ENCODE peak calls at places on chromosomes 7 and 10, in eight cellular contexts. One of them, this sample, is unnamed.

GRCh38 chr7:157923903-157924630 is 587.3 kb downstream of the DNAJB6 start:
- DNase-seq in HCT116: no peak
- DNase-seq in mesendoderm: no peak
- DNase-seq in colonic mucosa: no peak
- DNase-seq in H1: peak
- DNase-seq in mesenchymal stem cell: no peak
- DNase-seq in GM23248: no peak
- DNase-seq in fibroblast of lung: no peak
- DNase-seq in this sample: no peak

GRCh38 chr10:80407836-80408197 is 534 bp upstream of the PRXL2A start:
- DNase-seq in HCT116: peak
- DNase-seq in mesendoderm: peak
- DNase-seq in colonic mucosa: peak
- DNase-seq in H1: peak
- DNase-seq in mesenchymal stem cell: peak
- DNase-seq in GM23248: peak
- DNase-seq in fibroblast of lung: peak
- DNase-seq in this sample: no peak

GRCh38 chr10:97564776-97565175 is 7.8 kb upstream of the ANKRD2 start:
- DNase-seq in HCT116: no peak
- DNase-seq in mesendoderm: peak
- DNase-seq in colonic mucosa: no peak
- DNase-seq in H1: no peak
- DNase-seq in mesenchymal stem cell: no peak
- DNase-seq in GM23248: no peak
- DNase-seq in fibroblast of lung: peak
- DNase-seq in this sample: peak

GRCh38 chr7:148191391-148192076 is 399.0 kb upstream of the C7orf33 start:
- DNase-seq in HCT116: no peak
- DNase-seq in mesendoderm: no peak
- DNase-seq in colonic mucosa: no peak
- DNase-seq in H1: no peak
- DNase-seq in mesenchymal stem cell: no peak
- DNase-seq in GM23248: no peak
- DNase-seq in fibroblast of lung: no peak
- DNase-seq in this sample: no peak

GRCh38 chr7:949021-949934 is 5.2 kb downstream of the ADAP1 start:
- DNase-seq in HCT116: no peak
- DNase-seq in mesendoderm: no peak
- DNase-seq in colonic mucosa: no peak
- DNase-seq in H1: no peak
- DNase-seq in mesenchymal stem cell: no peak
- DNase-seq in GM23248: no peak
- DNase-seq in fibroblast of lung: no peak
- DNase-seq in this sample: no peak

GRCh38 chr10:13784067-13784466 is 197.3 kb downstream of the PRPF18 start:
- DNase-seq in HCT116: no peak
- DNase-seq in mesendoderm: peak
- DNase-seq in colonic mucosa: no peak
- DNase-seq in H1: no peak
- DNase-seq in mesenchymal stem cell: peak
- DNase-seq in GM23248: peak
- DNase-seq in fibroblast of lung: peak
- DNase-seq in this sample: no peak

GRCh38 chr7:94580601-94581000 is 71.0 kb downstream of the CASD1 start:
- DNase-seq in HCT116: no peak
- DNase-seq in mesendoderm: peak
- DNase-seq in colonic mucosa: no peak
- DNase-seq in H1: no peak
- DNase-seq in mesenchymal stem cell: peak
- DNase-seq in GM23248: peak
- DNase-seq in fibroblast of lung: peak
- DNase-seq in this sample: peak

GRCh38 chr10:52491246-52492000 is 177.3 kb downstream of the DKK1 start:
- DNase-seq in HCT116: no peak
- DNase-seq in mesendoderm: no peak
- DNase-seq in colonic mucosa: no peak
- DNase-seq in H1: no peak
- DNase-seq in mesenchymal stem cell: peak
- DNase-seq in GM23248: peak
- DNase-seq in fibroblast of lung: peak
- DNase-seq in this sample: no peak

GRCh38 chr7:131011976-131012375 is 278.0 kb upstream of the KLF14 start:
- DNase-seq in HCT116: no peak
- DNase-seq in mesendoderm: no peak
- DNase-seq in colonic mucosa: no peak
- DNase-seq in H1: no peak
- DNase-seq in mesenchymal stem cell: peak
- DNase-seq in GM23248: peak
- DNase-seq in fibroblast of lung: peak
- DNase-seq in this sample: no peak

GRCh38 chr10:12412671-12413368 is 63.5 kb downstream of the CAMK1D start:
- DNase-seq in HCT116: no peak
- DNase-seq in mesendoderm: no peak
- DNase-seq in colonic mucosa: no peak
- DNase-seq in H1: no peak
- DNase-seq in mesenchymal stem cell: no peak
- DNase-seq in GM23248: no peak
- DNase-seq in fibroblast of lung: no peak
- DNase-seq in this sample: no peak

GRCh38 chr7:36487756-36488336 is 98.2 kb downstream of the ANLN start:
- DNase-seq in HCT116: peak
- DNase-seq in mesendoderm: peak
- DNase-seq in colonic mucosa: peak
- DNase-seq in H1: no peak
- DNase-seq in mesenchymal stem cell: peak
- DNase-seq in GM23248: peak
- DNase-seq in fibroblast of lung: peak
- DNase-seq in this sample: peak

GRCh38 chr7:50560865-50561351 is 4.3 kb downstream of the DDC start:
- DNase-seq in HCT116: no peak
- DNase-seq in mesendoderm: peak
- DNase-seq in colonic mucosa: no peak
- DNase-seq in H1: no peak
- DNase-seq in mesenchymal stem cell: no peak
- DNase-seq in GM23248: no peak
- DNase-seq in fibroblast of lung: no peak
- DNase-seq in this sample: no peak

GRCh38 chr10:27525819-27526218 is 21.7 kb downstream of the RAB18 start:
- DNase-seq in HCT116: no peak
- DNase-seq in mesendoderm: no peak
- DNase-seq in colonic mucosa: no peak
- DNase-seq in H1: no peak
- DNase-seq in mesenchymal stem cell: peak
- DNase-seq in GM23248: peak
- DNase-seq in fibroblast of lung: peak
- DNase-seq in this sample: peak

GRCh38 chr10:62839595-62839994 is 23.4 kb upstream of the EGR2 start:
- DNase-seq in HCT116: no peak
- DNase-seq in mesendoderm: no peak
- DNase-seq in colonic mucosa: no peak
- DNase-seq in H1: no peak
- DNase-seq in mesenchymal stem cell: no peak
- DNase-seq in GM23248: no peak
- DNase-seq in fibroblast of lung: no peak
- DNase-seq in this sample: no peak

GRCh38 chr7:30162622-30163124 is 27.9 kb downstream of the MTURN start:
- DNase-seq in HCT116: no peak
- DNase-seq in mesendoderm: no peak
- DNase-seq in colonic mucosa: no peak
- DNase-seq in H1: no peak
- DNase-seq in mesenchymal stem cell: no peak
- DNase-seq in GM23248: peak
- DNase-seq in fibroblast of lung: peak
- DNase-seq in this sample: no peak

GRCh38 chr7:30754315-30754877 is 2.5 kb downstream of the INMT start:
- DNase-seq in HCT116: no peak
- DNase-seq in mesendoderm: no peak
- DNase-seq in colonic mucosa: no peak
- DNase-seq in H1: no peak
- DNase-seq in mesenchymal stem cell: no peak
- DNase-seq in GM23248: no peak
- DNase-seq in fibroblast of lung: no peak
- DNase-seq in this sample: no peak

GRCh38 chr7:76316984-76317781 is 14.7 kb downstream of the HSPB1 start:
- DNase-seq in HCT116: no peak
- DNase-seq in mesendoderm: no peak
- DNase-seq in colonic mucosa: no peak
- DNase-seq in H1: no peak
- DNase-seq in mesenchymal stem cell: no peak
- DNase-seq in GM23248: no peak
- DNase-seq in fibroblast of lung: no peak
- DNase-seq in this sample: no peak

GRCh38 chr10:72888151-72888638 is 5.3 kb upstream of the OIT3 start:
- DNase-seq in HCT116: no peak
- DNase-seq in mesendoderm: no peak
- DNase-seq in colonic mucosa: no peak
- DNase-seq in H1: no peak
- DNase-seq in mesenchymal stem cell: no peak
- DNase-seq in GM23248: no peak
- DNase-seq in fibroblast of lung: no peak
- DNase-seq in this sample: no peak

GRCh38 chr10:102819054-102819453 is 18.2 kb downstream of the CYP17A1 start:
- DNase-seq in HCT116: no peak
- DNase-seq in mesendoderm: no peak
- DNase-seq in colonic mucosa: no peak
- DNase-seq in H1: no peak
- DNase-seq in mesenchymal stem cell: no peak
- DNase-seq in GM23248: no peak
- DNase-seq in fibroblast of lung: no peak
- DNase-seq in this sample: peak

GRCh38 chr7:3065724-3066143 is 22.1 kb upstream of the CARD11 start:
- DNase-seq in HCT116: peak
- DNase-seq in mesendoderm: peak
- DNase-seq in colonic mucosa: peak
- DNase-seq in H1: peak
- DNase-seq in mesenchymal stem cell: peak
- DNase-seq in GM23248: peak
- DNase-seq in fibroblast of lung: peak
- DNase-seq in this sample: peak

DNA sequence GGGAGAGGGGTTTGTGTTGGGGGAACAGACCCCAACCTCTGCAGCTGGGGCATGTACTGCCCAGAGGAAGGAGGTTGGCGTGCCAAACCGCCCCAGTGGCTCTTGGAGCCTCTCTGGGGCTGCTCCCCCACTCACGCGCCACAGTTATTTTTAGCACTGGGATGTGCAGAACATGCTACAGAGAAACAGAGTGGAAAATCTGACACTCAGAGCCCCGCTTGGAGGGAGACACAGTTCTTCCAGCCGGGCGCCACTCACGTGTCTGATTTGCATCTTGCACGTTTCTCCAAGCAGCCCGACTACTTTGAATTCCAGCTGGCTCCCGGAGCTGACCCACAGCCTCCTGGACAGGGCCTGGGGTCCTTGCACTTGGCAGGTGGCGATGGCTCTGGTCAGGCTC is 182.0 kb downstream of the RPS24 start:
- DNase-seq in HCT116: no peak
- DNase-seq in mesendoderm: no peak
- DNase-seq in colonic mucosa: peak
- DNase-seq in H1: no peak
- DNase-seq in mesenchymal stem cell: peak
- DNase-seq in GM23248: peak
- DNase-seq in fibroblast of lung: peak
- DNase-seq in this sample: no peak
- H3K9ac ChIP-seq in HCT116: no peak
- H3K9ac ChIP-seq in mesendoderm: no peak
- H3K9ac ChIP-seq in colonic mucosa: no peak
- H3K9ac ChIP-seq in H1: no peak
- H3K9ac ChIP-seq in mesenchymal stem cell: peak
- H3K9ac ChIP-seq in GM23248: peak
- H3K9ac ChIP-seq in fibroblast of lung: no peak
- H3K9ac ChIP-seq in this sample: no peak

GRCh38 chr10:71708897-71709882 is 10.4 kb downstream of the C10orf105 start:
- DNase-seq in HCT116: no peak
- DNase-seq in mesendoderm: no peak
- DNase-seq in colonic mucosa: no peak
- DNase-seq in H1: no peak
- DNase-seq in mesenchymal stem cell: no peak
- DNase-seq in GM23248: no peak
- DNase-seq in fibroblast of lung: no peak
- DNase-seq in this sample: no peak
- H3K9ac ChIP-seq in HCT116: no peak
- H3K9ac ChIP-seq in mesendoderm: no peak
- H3K9ac ChIP-seq in colonic mucosa: no peak
- H3K9ac ChIP-seq in H1: no peak
- H3K9ac ChIP-seq in mesenchymal stem cell: no peak
- H3K9ac ChIP-seq in GM23248: no peak
- H3K9ac ChIP-seq in fibroblast of lung: no peak
- H3K9ac ChIP-seq in this sample: no peak

GRCh38 chr7:24908166-24908565 is 71.8 kb downstream of the OSBPL3 start:
- DNase-seq in HCT116: no peak
- DNase-seq in mesendoderm: no peak
- DNase-seq in colonic mucosa: no peak
- DNase-seq in H1: no peak
- DNase-seq in mesenchymal stem cell: no peak
- DNase-seq in GM23248: no peak
- DNase-seq in fibroblast of lung: no peak
- DNase-seq in this sample: no peak
- H3K9ac ChIP-seq in HCT116: peak
- H3K9ac ChIP-seq in mesendoderm: no peak
- H3K9ac ChIP-seq in colonic mucosa: no peak
- H3K9ac ChIP-seq in H1: no peak
- H3K9ac ChIP-seq in mesenchymal stem cell: no peak
- H3K9ac ChIP-seq in GM23248: no peak
- H3K9ac ChIP-seq in fibroblast of lung: no peak
- H3K9ac ChIP-seq in this sample: no peak

DNA sequence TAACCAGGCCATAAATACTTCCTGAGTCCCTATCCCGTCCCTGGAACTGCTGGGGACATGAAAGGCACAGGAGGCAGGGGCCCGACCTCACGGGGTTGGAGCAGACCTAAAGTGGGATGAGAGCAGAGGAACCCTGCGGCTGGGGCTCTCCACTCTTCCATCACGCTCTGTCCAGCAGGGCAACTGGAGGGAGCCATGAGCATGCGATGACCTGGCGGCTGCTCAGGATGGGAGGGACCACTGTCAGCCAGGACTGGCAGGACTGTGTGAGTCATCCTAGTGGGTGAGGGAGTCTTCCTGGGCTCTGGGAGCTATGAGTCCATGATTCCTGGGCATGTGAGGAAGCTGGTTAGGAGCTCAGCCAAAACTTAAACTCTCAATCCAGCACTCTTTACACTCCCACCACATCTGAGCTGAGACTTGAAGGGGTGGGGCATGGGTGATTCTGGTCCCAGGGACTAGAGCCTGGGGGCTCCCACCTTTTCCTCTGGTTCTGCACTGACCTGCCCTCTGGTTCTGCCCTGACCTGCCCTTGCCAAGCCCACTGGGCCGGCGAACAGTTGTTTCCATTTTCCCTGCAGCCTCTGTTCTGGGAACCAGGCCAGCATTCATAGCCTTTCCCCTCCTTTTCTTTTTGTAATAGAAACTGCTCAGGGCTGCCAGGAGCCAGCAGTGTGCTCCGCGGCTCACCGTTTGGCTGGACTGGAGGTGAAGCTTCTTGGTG is 47.1 kb downstream of the SYPL1 start:
- DNase-seq in HCT116: peak
- DNase-seq in mesendoderm: peak
- DNase-seq in colonic mucosa: peak
- DNase-seq in H1: no peak
- DNase-seq in mesenchymal stem cell: peak
- DNase-seq in GM23248: peak
- DNase-seq in fibroblast of lung: peak
- DNase-seq in this sample: peak
- H3K9ac ChIP-seq in HCT116: peak
- H3K9ac ChIP-seq in mesendoderm: no peak
- H3K9ac ChIP-seq in colonic mucosa: peak
- H3K9ac ChIP-seq in H1: no peak
- H3K9ac ChIP-seq in mesenchymal stem cell: peak
- H3K9ac ChIP-seq in GM23248: peak
- H3K9ac ChIP-seq in fibroblast of lung: no peak
- H3K9ac ChIP-seq in this sample: no peak

GRCh38 chr10:76415559-76415958 is 984.1 kb downstream of the LRMDA start:
- DNase-seq in HCT116: no peak
- DNase-seq in mesendoderm: no peak
- DNase-seq in colonic mucosa: no peak
- DNase-seq in H1: no peak
- DNase-seq in mesenchymal stem cell: no peak
- DNase-seq in GM23248: no peak
- DNase-seq in fibroblast of lung: no peak
- DNase-seq in this sample: no peak
- H3K9ac ChIP-seq in HCT116: no peak
- H3K9ac ChIP-seq in mesendoderm: no peak
- H3K9ac ChIP-seq in colonic mucosa: no peak
- H3K9ac ChIP-seq in H1: no peak
- H3K9ac ChIP-seq in mesenchymal stem cell: no peak
- H3K9ac ChIP-seq in GM23248: no peak
- H3K9ac ChIP-seq in fibroblast of lung: no peak
- H3K9ac ChIP-seq in this sample: no peak

This sample was measured in trophoblast cell.